ENCODE peak calls at places on chromosome 9, in six cellular contexts. L is PC-3; E is activated CD8-positive, alpha-beta memory T cell treated with anti-CD3 and anti-CD28 coated beads, Interleukin-2, amount 10 ng/mL, durations not matched to agents 7 days and 5 days; H is brain microvascular endothelial cell; A is hippocampal formation; D is NCI-H748 treated with DMSO at 0.1 percent for 48 hours. R is an unnamed sample.

GRCh38 chr9:116027096-116027495 is 126.5 kb upstream of the PAPPA start:
- DNase-seq in D (no peak), L (no peak), E (no peak), A (no peak), H (peak; percentile 18), R (no peak)

GRCh38 chr9:38083858-38084555 is 15.0 kb upstream of the SHB start:
- DNase-seq in L (peak; percentile 57), E (peak; percentile 19), A (no peak), H (no peak), D (no peak), R (no peak)

GRCh38 chr9:134014946-134015345 is 10.3 kb upstream of the BRD3OS start:
- DNase-seq in A (no peak), H (no peak), D (no peak), L (peak; percentile 36), E (no peak), R (no peak)

GRCh38 chr9:34591091-34591910 is 1.8 kb upstream of the CNTFR start:
- DNase-seq in E (peak; percentile 80), D (peak; percentile 29), A (peak; percentile 80), H (peak; percentile 61), L (peak; percentile 71), R (no peak)

GRCh38 chr9:82108881-82109280 is 120.3 kb downstream of the SPATA31D1 start:
- DNase-seq in H (no peak), L (no peak), A (no peak), E (no peak), D (no peak), R (no peak)

GRCh38 chr9:92032891-92033290 is 82.3 kb downstream of the SPTLC1 start:
- DNase-seq in H (no peak), L (no peak), E (no peak), A (no peak), D (no peak), R (no peak)

GRCh38 chr9:127426756-127427155 is 2.6 kb downstream of the ZNF79 start:
- DNase-seq in A (no peak), E (peak; percentile 66), D (no peak), H (no peak), L (no peak), R (no peak)

GRCh38 chr9:93090091-93090655 is 5.8 kb upstream of the CARD19 start:
- DNase-seq in L (no peak), H (no peak), D (no peak), E (peak; percentile 32), A (no peak), R (no peak)

GRCh38 chr9:113574381-113575262 is 111.1 kb downstream of the RGS3 start:
- DNase-seq in A (no peak), L (peak; percentile 8), D (no peak), H (no peak), E (no peak), R (no peak)

GRCh38 chr9:115548826-115549225 is 430.9 kb upstream of the TNC start:
- DNase-seq in D (no peak), E (no peak), A (no peak), L (no peak), H (no peak), R (no peak)